ENCODE peak calls at places on chromosomes 2 and 18, in four cellular contexts. K, T, I and M are unnamed samples.

GRCh38 chr2:127541849-127542630 is 6.6 kb downstream of the MYO7B start:
- DNase-seq in K (no peak), T (no peak), I (no peak), M (no peak)

GRCh38 chr2:82169379-82169778 is 1864.8 kb upstream of the LRRTM1 start:
- DNase-seq in K (no peak), T (no peak), I (no peak), M (no peak)

GRCh38 chr2:23378496-23378895 is 6.5 kb upstream of the KLHL29 start:
- DNase-seq in K (no peak), T (no peak), I (no peak), M (no peak)

GRCh38 chr2:99974275-99974674 is 168.1 kb downstream of the AFF3 start:
- DNase-seq in K (peak; percentile 18), T (no peak), I (no peak), M (no peak)

GRCh38 chr18:48781041-48781989 is 169.4 kb downstream of the SMAD7 start:
- DNase-seq in K (peak; percentile 47), T (no peak), I (peak; percentile 59), M (peak; percentile 40)

GRCh38 chr2:16506366-16506765 is 159.3 kb downstream of the CYRIA start:
- DNase-seq in K (no peak), T (no peak), I (no peak), M (no peak)

GRCh38 chr2:714005-714741 is 37.0 kb upstream of the TMEM18 start:
- DNase-seq in K (peak; percentile 50), T (peak; percentile 57), I (no peak), M (peak; percentile 59)

GRCh38 chr2:64337314-64337713 is 116.6 kb upstream of the LGALSL start:
- DNase-seq in K (no peak), T (no peak), I (no peak), M (no peak)

GRCh38 chr18:73535189-73535588 is 612.4 kb downstream of the FBXO15 start:
- DNase-seq in K (no peak), T (no peak), I (no peak), M (no peak)

GRCh38 chr2:102027036-102027702 is 35.4 kb downstream of the IL1R2 start:
- DNase-seq in K (peak; percentile 95), T (no peak), I (no peak), M (no peak)

GRCh38 chr18:33577688-33578370 is at the start of gene ASXL3:
- DNase-seq in K (no peak), T (no peak), I (no peak), M (peak; percentile 23)

GRCh38 chr18:44246001-44246400 is 434.7 kb upstream of the SETBP1 start:
- DNase-seq in K (peak; percentile 22), T (no peak), I (no peak), M (no peak)

GRCh38 chr2:55137024-55137958 is 87.0 kb upstream of the RTN4 start:
- DNase-seq in K (no peak), T (no peak), I (no peak), M (no peak)

GRCh38 chr18:55448390-55448789 is 139.6 kb downstream of the TCF4 start:
- DNase-seq in K (no peak), T (no peak), I (no peak), M (no peak)

GRCh38 chr2:165079432-165079831 is 124.1 kb upstream of the SLC38A11 start:
- DNase-seq in K (no peak), T (no peak), I (no peak), M (no peak)

GRCh38 chr2:237223208-237223861 is 137.6 kb downstream of the COPS8 start:
- DNase-seq in K (peak; percentile 97), T (no peak), I (no peak), M (peak; percentile 38)

GRCh38 chr2:175203621-175204496 is 22.3 kb upstream of the ATP5MC3 start:
- DNase-seq in K (peak; percentile 57), T (peak; percentile 55), I (no peak), M (no peak)

GRCh38 chr2:72722492-72723090 is 103.2 kb downstream of the EXOC6B start:
- DNase-seq in K (peak; percentile 70), T (no peak), I (no peak), M (no peak)

GRCh38 chr2:28296243-28296642 is 96.4 kb upstream of the FOSL2 start:
- DNase-seq in K (peak; percentile 70), T (no peak), I (no peak), M (no peak)

GRCh38 chr2:133957724-133958123 is 296.1 kb upstream of the MGAT5 start:
- DNase-seq in K (no peak), T (no peak), I (no peak), M (no peak)

GRCh38 chr2:28393115-28393836 is 618 bp downstream of the FOSL2 start:
- DNase-seq in K (peak; percentile 78), T (peak; percentile 64), I (no peak), M (peak; percentile 48)

GRCh38 chr2:38702413-38702812 is 36.5 kb downstream of the GALM start:
- DNase-seq in K (peak; percentile 91), T (no peak), I (no peak), M (no peak)

GRCh38 chr2:9739508-9739907 is 103.8 kb upstream of the TAF1B start:
- DNase-seq in K (no peak), T (peak; percentile 49), I (no peak), M (no peak)

GRCh38 chr2:138421315-138421970 is 80.1 kb upstream of the SPOPL start:
- DNase-seq in K (peak; percentile 48), T (no peak), I (no peak), M (no peak)

GRCh38 chr2:28348149-28348567 is 44.5 kb upstream of the FOSL2 start:
- DNase-seq in K (no peak), T (peak; percentile 76), I (no peak), M (no peak)

GRCh38 chr2:171141320-171141719 is 19.4 kb downstream of the TLK1 start:
- DNase-seq in K (peak; percentile 31), T (no peak), I (no peak), M (no peak)

GRCh38 chr2:232781765-232782164 is 5.4 kb upstream of the KCNJ13 start:
- DNase-seq in K (peak; percentile 88), T (peak; percentile 24), I (no peak), M (no peak)

GRCh38 chr2:114729025-114729424 is 286.6 kb downstream of the DPP10 start:
- DNase-seq in K (no peak), T (no peak), I (no peak), M (no peak)

GRCh38 chr2:12155308-12156061 is 409.1 kb downstream of the LPIN1 start:
- DNase-seq in K (peak; percentile 91), T (no peak), I (no peak), M (no peak)

GRCh38 chr2:64646007-64646880 is 7.5 kb downstream of the SERTAD2 start:
- DNase-seq in K (peak; percentile 61), T (peak; percentile 92), I (peak; percentile 99), M (peak; percentile 88)

GRCh38 chr2:48572797-48573196 is 42.8 kb downstream of the STON1 start:
- DNase-seq in K (no peak), T (no peak), I (no peak), M (no peak)

GRCh38 chr2:205435970-205436369 is 246.3 kb upstream of the NRP2 start:
- DNase-seq in K (peak; percentile 33), T (no peak), I (no peak), M (no peak)